ENCODE peak calls at places on chromosome 22, in five cellular contexts. F is K562, B is HepG2, C is GM12878, X is upper lobe of left lung. S is an unnamed sample. For H3K36me3, the result is how much of the 10 kb centered on the place peaks cover.

GRCh38 chr22:30223303-30223702 is 23.3 kb downstream of the LIF start:
- ATAC-seq in B (no peak), C (no peak), X (no peak), F (peak), S (no peak)

GRCh38 chr22:37740455-37741311 is 43.8 kb downstream of the TRIOBP start:
- ATAC-seq in X (no peak), B (peak), C (no peak), F (no peak), S (no peak)

GRCh38 chr22:30219049-30219448 is 27.5 kb downstream of the LIF start:
- ATAC-seq in F (peak), X (no peak), B (no peak), C (no peak), S (no peak)

GRCh38 chr22:29143848-29144785 is 61.6 kb upstream of the EMID1 start:
- ATAC-seq in X (no peak), C (no peak), B (no peak), F (no peak), S (no peak)

GRCh38 chr22:30664798-30665197 is 2.9 kb downstream of the DUSP18 start:
- ATAC-seq in C (no peak), B (no peak), F (no peak), X (no peak), S (no peak)

GRCh38 chr22:45993143-45993692 is 16.3 kb upstream of the WNT7B start:
- ATAC-seq in C (no peak), B (no peak), X (no peak), F (no peak), S (no peak)

GRCh38 chr22:46084943-46085830 is 65.1 kb upstream of the PPARA start:
- ATAC-seq in X (peak), F (peak), C (no peak), B (no peak), S (peak)

GRCh38 chr22:49491726-49492125 is 335.9 kb downstream of the BRD1 start:
- ATAC-seq in B (no peak), F (no peak), C (no peak), X (no peak), S (no peak)

GRCh38 chr22:41862160-41862529 is 29.2 kb downstream of the SREBF2 start:
- ATAC-seq in B (peak), C (peak), F (no peak), X (no peak), S (no peak)

GRCh38 chr22:47232197-47232596 is 469.7 kb downstream of the TBC1D22A start:
- ATAC-seq in F (no peak), B (no peak), X (no peak), C (no peak), S (no peak)

GRCh38 chr22:46069518-46070214 is 80.7 kb upstream of the PPARA start:
- ATAC-seq in C (no peak), B (no peak), F (no peak), X (peak), S (peak)

GRCh38 chr22:41447435-41448188 is 1.0 kb upstream of the TOB2 start:
- ATAC-seq in B (peak), C (peak), X (peak), F (peak), S (no peak)

GRCh38 chr22:38941488-38941987 is 15.9 kb upstream of the APOBEC3A start:
- ATAC-seq in X (peak), F (no peak), B (no peak), C (peak), S (no peak)

GRCh38 chr22:28171713-28172112 is 252.7 kb upstream of the PITPNB start:
- ATAC-seq in X (peak), B (no peak), C (no peak), F (no peak), S (no peak)

GRCh38 chr22:45504703-45505341 is 2.1 kb downstream of the FBLN1 start:
- ATAC-seq in X (peak), C (no peak), B (peak), F (no peak), S (no peak)

GRCh38 chr22:47794851-47795250 is 1032.4 kb downstream of the TBC1D22A start:
- ATAC-seq in B (no peak), X (no peak), C (no peak), F (no peak), S (no peak)

GRCh38 chr22:40401532-40401931 is 31.1 kb downstream of the SGSM3 start:
- ATAC-seq in B (no peak), C (no peak), X (no peak), F (no peak), S (no peak)

GRCh38 chr22:46657996-46658947 is 38.1 kb downstream of the GRAMD4 start:
- ATAC-seq in F (no peak), B (no peak), X (no peak), C (no peak), S (no peak)

GRCh38 chr22:49869855-49870712 is 16.4 kb downstream of the ZBED4 start:
- ATAC-seq in X (no peak), B (no peak), C (no peak), F (no peak), S (no peak)

GRCh38 chr22:29219881-29220670 is 14.4 kb downstream of the EMID1 start:
- ATAC-seq in B (peak), X (no peak), C (no peak), F (no peak), S (no peak)

GRCh38 chr22:29750559-29750958 is 16.2 kb downstream of the ZMAT5 start:
- ATAC-seq in B (no peak), X (no peak), C (no peak), F (peak), S (no peak)

GRCh38 chr22:36329217-36330078 is 58.3 kb downstream of the MYH9 start:
- ATAC-seq in C (peak), F (peak), X (no peak), B (peak), S (peak)
- TF ChIP-seq EP300 in C (no peak), F (no peak), X (peak), B (no peak), S (no peak)

GRCh38 chr22:21599053-21599893 is 30.5 kb downstream of the YDJC start:
- ATAC-seq in C (no peak), X (no peak), F (peak), B (no peak), S (no peak)
- H3K36me3 ChIP-seq in C (under half), X (under half), F (half or more), B (under half), S (under half)

DNA sequence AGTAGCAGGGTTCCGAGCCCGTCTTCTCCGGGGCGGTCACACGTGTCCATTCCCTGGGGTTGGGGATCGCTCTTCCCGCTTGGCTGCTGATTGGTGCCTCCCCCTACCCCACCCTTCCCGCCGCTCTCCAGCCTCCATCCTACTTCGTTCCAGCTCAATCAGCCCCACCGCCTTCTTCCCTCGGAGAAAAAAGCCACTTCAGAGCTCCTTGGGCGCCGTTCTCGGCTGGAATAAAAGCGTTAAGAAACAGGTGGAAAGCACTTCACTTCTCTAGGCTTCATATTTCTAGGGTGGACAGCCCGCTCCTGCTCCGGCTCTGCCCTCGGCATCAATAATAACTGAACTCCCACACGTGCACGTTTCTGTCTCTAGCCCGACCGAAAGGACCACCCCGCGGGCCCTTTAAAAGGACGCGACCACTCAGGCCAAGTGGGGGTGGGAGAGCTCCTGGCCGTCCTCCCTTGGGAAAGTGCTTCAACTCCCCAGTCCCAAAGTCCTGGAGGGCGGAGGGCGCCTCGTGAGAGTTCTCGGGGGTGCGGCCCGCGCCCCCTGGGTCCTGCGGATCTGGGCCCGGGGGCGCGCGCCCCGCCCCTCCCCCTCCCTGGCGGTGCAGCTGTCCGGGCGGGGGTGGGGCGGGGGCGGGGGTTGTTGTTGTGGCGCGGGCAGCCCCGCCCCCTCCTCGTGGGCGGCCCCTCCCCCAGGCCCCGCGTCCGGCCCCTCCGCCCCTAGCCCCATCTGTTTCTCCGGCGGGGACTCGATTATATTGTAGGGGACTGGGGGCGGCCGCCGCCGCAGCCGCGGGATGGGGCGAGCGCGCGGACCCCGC is at the start of gene CECR2:
- ATAC-seq in X (peak), C (no peak), B (peak), F (peak), S (peak)
- TF ChIP-seq EP300 in X (no peak), C (no peak), B (no peak), F (no peak), S (no peak)

DNA sequence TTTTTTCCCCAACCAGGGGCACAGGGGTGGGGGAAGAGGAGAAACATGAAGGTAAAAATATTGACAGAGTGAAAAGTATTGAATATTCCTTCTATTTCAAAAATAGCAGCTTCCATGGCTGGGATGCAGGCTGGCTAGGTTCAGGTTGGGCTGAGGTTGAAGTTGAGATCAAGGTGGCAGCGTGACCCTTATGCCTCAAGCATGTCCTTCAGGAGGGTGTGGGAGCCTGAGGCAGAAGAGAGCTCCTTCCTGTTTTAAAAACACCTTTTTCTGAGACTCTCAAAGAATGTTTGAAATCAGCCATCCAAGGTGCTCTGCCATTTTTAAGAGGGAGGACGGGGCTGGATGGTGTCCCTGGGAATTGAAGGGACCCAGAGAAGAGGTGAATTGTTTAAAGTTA is 29.5 kb downstream of the TIMP3 start:
- ATAC-seq in X (no peak), C (no peak), F (no peak), B (no peak), S (no peak)
- H3K36me3 ChIP-seq in X (under half), C (under half), F (under half), B (under half), S (under half)

GRCh38 chr22:43754176-43754575 is 57.9 kb downstream of the EFCAB6 start:
- ATAC-seq in X (no peak), B (no peak), C (no peak), F (no peak), S (no peak)

GRCh38 chr22:43753718-43754117 is 58.4 kb downstream of the EFCAB6 start:
- ATAC-seq in F (no peak), X (no peak), C (no peak), B (no peak), S (no peak)

GRCh38 chr22:43750751-43751150 is 61.4 kb downstream of the EFCAB6 start:
- ATAC-seq in F (no peak), C (peak), B (no peak), X (no peak), S (no peak)

GRCh38 chr22:43749473-43749872 is 62.6 kb downstream of the EFCAB6 start:
- ATAC-seq in C (no peak), F (no peak), B (no peak), X (no peak), S (no peak)

DNA sequence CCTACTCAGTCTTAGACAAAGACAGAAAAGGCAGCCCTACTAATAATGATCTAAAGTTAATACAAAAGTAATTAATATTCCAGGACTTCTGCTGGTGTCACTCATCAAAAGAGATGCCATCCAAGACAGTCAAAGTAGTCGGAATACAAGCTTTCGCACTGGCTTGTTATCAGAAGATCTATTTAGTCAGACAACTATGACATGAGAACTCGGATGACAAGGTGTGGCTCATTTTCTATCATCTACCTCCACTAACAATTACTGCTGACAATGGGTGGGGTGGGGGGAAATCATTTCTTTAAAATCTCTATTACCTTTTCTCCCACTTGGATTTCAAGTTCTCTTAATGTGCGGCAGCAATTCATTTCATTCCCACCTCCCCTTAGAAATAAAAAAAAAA is 56.7 kb downstream of the EFCAB6 start:
- ATAC-seq in X (no peak), F (no peak), B (no peak), C (no peak), S (no peak)
- TF ChIP-seq EP300 in X (no peak), F (no peak), B (no peak), C (no peak), S (no peak)

GRCh38 chr22:43136801-43137200 is 6.4 kb downstream of the MCAT start:
- ATAC-seq in B (no peak), X (no peak), F (no peak), C (no peak), S (no peak)
- H3K36me3 ChIP-seq in B (under half), X (under half), F (half or more), C (under half), S (half or more)